ENCODE peak calls at places on chromosomes 16 and 17, in six cellular contexts. I is neural progenitor cell, E is A549, B is testis, G is fibroblast of lung, A is NB4. M is an unnamed sample.

GRCh38 chr16:80518436-80518835 is 22.4 kb upstream of the DYNLRB2 start:
- DNase-seq in I (no peak), E (no peak), B (no peak), G (peak), A (no peak), M (no peak)

GRCh38 chr17:73513426-73513825 is 130.8 kb downstream of the SDK2 start:
- DNase-seq in I (peak), E (no peak), B (no peak), G (no peak), A (no peak), M (no peak)

GRCh38 chr17:75514299-75515228 is 773 bp downstream of the CASKIN2 start:
- DNase-seq in I (peak), E (no peak), B (no peak), G (peak), A (peak), M (no peak)

GRCh38 chr17:73767696-73768095 is 123.5 kb upstream of the SDK2 start:
- DNase-seq in I (no peak), E (no peak), B (no peak), G (no peak), A (no peak), M (no peak)

GRCh38 chr17:8151641-8152111 is 528 bp downstream of the PER1 start:
- DNase-seq in I (peak), E (no peak), B (peak), G (peak), A (peak), M (peak)

GRCh38 chr16:11148045-11148444 is 108.0 kb downstream of the SOCS1 start:
- DNase-seq in I (no peak), E (no peak), B (no peak), G (no peak), A (no peak), M (no peak)

GRCh38 chr16:683396-684066 is 603 bp downstream of the JMJD8 start:
- DNase-seq in I (peak), E (peak), B (no peak), G (no peak), A (peak), M (no peak)

GRCh38 chr17:3213587-3213986 is 6.1 kb downstream of the OR1A1 start:
- DNase-seq in I (no peak), E (peak), B (no peak), G (no peak), A (no peak), M (no peak)

GRCh38 chr17:14784997-14785696 is 480.0 kb downstream of the PMP22 start:
- DNase-seq in I (no peak), E (no peak), B (no peak), G (no peak), A (no peak), M (no peak)

GRCh38 chr17:74241434-74241833 is 28.1 kb downstream of the TTYH2 start:
- DNase-seq in I (no peak), E (no peak), B (peak), G (no peak), A (no peak), M (no peak)

GRCh38 chr17:28572294-28573099 is 1.2 kb upstream of the PIGS start:
- DNase-seq in I (no peak), E (no peak), B (no peak), G (no peak), A (no peak), M (no peak)

GRCh38 chr16:86611517-86611840 is 33.1 kb downstream of the FOXL1 start:
- DNase-seq in I (no peak), E (no peak), B (no peak), G (no peak), A (no peak), M (no peak)

GRCh38 chr17:39538875-39539274 is 68.8 kb downstream of the NEUROD2 start:
- DNase-seq in I (no peak), E (no peak), B (no peak), G (peak), A (peak), M (no peak)

GRCh38 chr17:39922006-39922405 is 3.6 kb upstream of the GSDMB start:
- DNase-seq in I (no peak), E (no peak), B (no peak), G (no peak), A (no peak), M (no peak)

GRCh38 chr17:61757168-61757567 is 106.2 kb downstream of the BRIP1 start:
- DNase-seq in I (no peak), E (no peak), B (no peak), G (no peak), A (no peak), M (no peak)

GRCh38 chr16:84778720-84779119 is 41.1 kb upstream of the CRISPLD2 start:
- DNase-seq in I (no peak), E (no peak), B (no peak), G (no peak), A (no peak), M (no peak)

GRCh38 chr17:6853764-6854442 is 22.4 kb upstream of the TEKT1 start:
- DNase-seq in I (peak), E (peak), B (peak), G (no peak), A (no peak), M (no peak)

GRCh38 chr17:2982854-2983636 is 80.4 kb downstream of the OR1D5 start:
- DNase-seq in I (no peak), E (peak), B (peak), G (peak), A (peak), M (peak)

GRCh38 chr17:60107526-60108257 is 29.0 kb upstream of the HEATR6 start:
- DNase-seq in I (no peak), E (peak), B (no peak), G (no peak), A (no peak), M (no peak)

GRCh38 chr17:14428640-14429029 is 127.8 kb downstream of the HS3ST3B1 start:
- DNase-seq in I (no peak), E (no peak), B (no peak), G (no peak), A (peak), M (no peak)

GRCh38 chr17:75352079-75352569 is 53.4 kb downstream of the GRB2 start:
- DNase-seq in I (peak), E (peak), B (no peak), G (peak), A (no peak), M (no peak)

GRCh38 chr17:8148560-8148959 is 3.6 kb downstream of the PER1 start:
- DNase-seq in I (no peak), E (no peak), B (no peak), G (no peak), A (no peak), M (no peak)

GRCh38 chr17:8581002-8581658 is 49.4 kb downstream of the MYH10 start:
- DNase-seq in I (no peak), E (no peak), B (no peak), G (peak), A (no peak), M (no peak)

GRCh38 chr17:57999010-57999495 is 8.0 kb downstream of the SRSF1 start:
- DNase-seq in I (no peak), E (no peak), B (no peak), G (no peak), A (no peak), M (no peak)

GRCh38 chr17:31321481-31321880 is at the start of gene EVI2A:
- DNase-seq in I (peak), E (no peak), B (peak), G (peak), A (peak), M (peak)

GRCh38 chr17:29930399-29931010 is 477 bp upstream of the SSH2 start:
- DNase-seq in I (peak), E (no peak), B (peak), G (no peak), A (no peak), M (no peak)

DNA sequence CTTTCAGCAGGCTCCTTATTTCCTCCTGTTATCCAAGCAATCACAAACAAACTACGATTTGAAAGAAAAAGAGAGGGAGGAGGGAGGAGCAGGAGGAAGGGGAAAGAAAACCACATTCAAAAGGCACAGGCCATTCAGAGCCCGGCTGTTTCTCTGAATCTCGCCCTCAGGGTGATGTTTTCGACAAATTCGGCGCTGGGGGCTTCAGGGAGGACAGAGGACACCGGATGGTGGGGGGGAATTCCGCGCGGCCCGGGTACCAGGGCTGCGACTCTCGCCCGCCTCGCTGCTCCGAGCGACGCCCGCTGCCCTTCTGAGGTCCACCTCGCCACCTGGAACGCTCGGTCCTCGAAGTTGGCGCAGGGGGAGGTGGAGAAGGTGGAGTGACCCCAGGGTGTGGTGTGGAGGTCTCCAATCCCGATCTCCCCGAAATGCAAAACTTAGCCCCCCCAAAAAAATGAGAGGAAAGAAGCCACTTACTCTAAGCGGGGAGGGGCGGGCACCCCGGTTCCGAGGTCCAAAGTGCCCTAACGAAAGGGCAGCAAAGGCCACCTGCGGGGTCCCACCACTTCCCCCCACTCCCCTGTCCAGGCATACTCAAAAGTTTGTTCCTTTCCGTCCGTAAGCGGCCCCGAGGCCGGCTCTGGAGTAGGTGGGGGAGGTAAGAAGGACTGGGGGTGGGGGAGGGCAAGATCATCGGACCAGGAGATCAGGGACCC is 1.2 kb downstream of the TOX3 start:
- DNase-seq in I (peak), E (no peak), B (no peak), G (no peak), A (no peak), M (no peak)
- H3K4me3 ChIP-seq in I (peak), E (peak), B (no peak), G (peak), A (no peak), M (peak)

DNA sequence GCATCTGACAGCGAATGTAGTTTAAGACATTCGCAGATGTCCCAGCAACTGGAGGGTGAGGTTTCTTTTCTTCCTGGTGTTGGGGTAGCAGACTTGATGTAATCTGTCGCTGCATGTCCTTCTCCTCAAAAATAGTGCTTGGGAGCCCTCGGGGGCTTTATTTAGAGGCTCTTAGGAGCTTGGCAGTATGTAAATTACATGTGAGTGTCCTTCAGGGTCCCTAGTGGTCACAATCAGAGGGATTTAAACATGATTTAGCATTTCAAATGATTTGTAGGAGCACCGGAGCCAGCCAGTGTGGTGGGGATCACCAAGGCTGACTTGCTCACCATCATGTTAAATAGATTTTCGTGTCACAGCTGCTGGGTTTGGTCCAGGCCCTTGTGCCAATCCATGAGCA is 8.8 kb upstream of the SALL1 start:
- DNase-seq in I (peak), E (no peak), B (no peak), G (no peak), A (no peak), M (no peak)
- TF ChIP-seq CTCF in I (peak), E (no peak), B (no peak), G (no peak), A (no peak), M (no peak)

GRCh38 chr17:48563385-48563838 is 14.7 kb downstream of the HOXB4 start:
- DNase-seq in I (no peak), E (no peak), B (no peak), G (peak), A (no peak), M (no peak)
- H3K4me3 ChIP-seq in I (no peak), E (no peak), B (no peak), G (peak), A (no peak), M (peak)

GRCh38 chr16:30078744-30079143 is 3.0 kb downstream of the PPP4C start:
- DNase-seq in I (no peak), E (no peak), B (no peak), G (no peak), A (no peak), M (no peak)

GRCh38 chr16:30077656-30078055 is 1.9 kb downstream of the PPP4C start:
- DNase-seq in I (no peak), E (no peak), B (no peak), G (peak), A (no peak), M (no peak)

GRCh38 chr16:30079480-30079879 is 3.7 kb downstream of the PPP4C start:
- DNase-seq in I (no peak), E (no peak), B (no peak), G (no peak), A (no peak), M (no peak)

GRCh38 chr16:30076276-30076791 is 540 bp downstream of the PPP4C start:
- DNase-seq in I (no peak), E (no peak), B (no peak), G (no peak), A (no peak), M (no peak)

DNA sequence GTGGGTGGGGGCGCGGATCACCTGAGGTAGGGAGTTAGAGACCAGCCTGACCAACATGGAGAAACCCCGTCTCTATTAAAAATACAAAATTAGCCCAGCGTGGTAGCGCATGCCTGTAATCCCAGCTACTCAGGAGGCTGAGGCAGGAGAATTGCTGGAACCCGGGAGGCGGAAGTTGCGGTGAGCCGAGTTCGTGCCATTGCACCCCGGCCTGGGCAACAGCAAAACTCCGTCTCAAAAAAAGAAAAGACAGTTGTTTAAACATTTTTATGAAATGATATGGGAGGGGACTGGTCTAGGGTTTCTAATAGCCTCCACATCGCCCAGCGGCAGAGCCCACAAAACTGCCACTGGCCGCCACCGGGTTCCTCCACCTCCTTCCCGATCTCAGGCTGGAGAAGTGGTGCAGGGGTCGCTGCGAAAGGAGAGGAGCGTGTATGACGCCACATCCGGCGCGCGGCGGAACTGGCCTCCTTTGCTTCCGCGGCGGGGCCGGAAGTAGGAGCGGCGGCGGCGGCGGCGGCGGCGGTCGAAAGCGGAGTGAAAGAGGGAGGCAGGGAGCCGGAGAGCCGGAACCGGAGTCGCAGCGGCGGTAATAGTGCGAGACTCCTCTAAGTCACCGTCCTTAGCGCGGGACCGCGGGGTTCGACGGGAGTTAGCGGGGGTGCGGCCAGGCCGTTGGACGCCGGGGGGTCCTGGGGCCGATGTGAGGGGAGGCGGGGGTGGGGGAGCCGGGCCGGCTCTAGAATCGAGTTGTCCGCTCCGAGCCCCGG is at the start of gene PPP4C:
- DNase-seq in I (peak), E (peak), B (peak), G (peak), A (peak), M (peak)
- TF ChIP-seq CTCF in I (peak), E (no peak), B (no peak), G (no peak), A (no peak), M (no peak)

GRCh38 chr16:64459821-64460220 is 662.0 kb downstream of the CDH11 start:
- DNase-seq in I (no peak), E (no peak), B (peak), G (peak), A (no peak), M (peak)

GRCh38 chr16:64455275-64455674 is 666.6 kb downstream of the CDH11 start:
- DNase-seq in I (no peak), E (no peak), B (no peak), G (peak), A (no peak), M (no peak)

GRCh38 chr16:64453643-64454042 is 668.2 kb downstream of the CDH11 start:
- DNase-seq in I (no peak), E (no peak), B (no peak), G (no peak), A (no peak), M (no peak)

GRCh38 chr16:64459402-64459801 is 662.5 kb downstream of the CDH11 start:
- DNase-seq in I (no peak), E (no peak), B (no peak), G (peak), A (no peak), M (no peak)
- H3K4me3 ChIP-seq in I (no peak), E (no peak), B (no peak), G (no peak), A (no peak), M (no peak)

GRCh38 chr17:79713391-79713790 is 17.4 kb upstream of the ENPP7 start:
- DNase-seq in I (no peak), E (no peak), B (no peak), G (no peak), A (no peak), M (no peak)

GRCh38 chr17:79714129-79714528 is 16.6 kb upstream of the ENPP7 start:
- DNase-seq in I (no peak), E (no peak), B (no peak), G (no peak), A (no peak), M (no peak)

GRCh38 chr17:79714746-79715145 is 16.0 kb upstream of the ENPP7 start:
- DNase-seq in I (no peak), E (no peak), B (no peak), G (no peak), A (no peak), M (no peak)

GRCh38 chr17:79716183-79716797 is 14.5 kb upstream of the ENPP7 start:
- DNase-seq in I (no peak), E (no peak), B (no peak), G (no peak), A (no peak), M (no peak)

GRCh38 chr17:79715318-79716182 is 15.2 kb upstream of the ENPP7 start:
- DNase-seq in I (no peak), E (no peak), B (no peak), G (no peak), A (no peak), M (no peak)
- TF ChIP-seq CTCF in I (no peak), E (no peak), B (no peak), G (no peak), A (no peak), M (no peak)

DNA sequence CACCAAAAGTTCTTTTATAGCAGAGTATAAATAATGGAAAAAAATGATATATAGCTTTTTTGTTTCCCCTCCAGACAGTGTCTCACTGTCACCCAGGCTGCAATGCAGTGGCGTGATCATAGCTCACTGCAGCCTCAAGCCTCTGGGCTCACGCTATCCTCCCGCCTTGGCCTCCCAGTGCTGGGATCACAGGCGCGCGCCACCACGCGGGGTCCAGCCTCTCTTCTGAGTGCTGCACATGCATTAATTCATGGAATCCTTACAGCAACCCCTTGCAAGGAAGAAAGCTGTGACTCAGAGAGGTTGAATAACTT is 18.0 kb upstream of the ZNF629 start:
- DNase-seq in I (no peak), E (peak), B (no peak), G (no peak), A (no peak), M (no peak)
- H3K4me3 ChIP-seq in I (peak), E (peak), B (peak), G (peak), A (peak), M (peak)

GRCh38 chr16:87877942-87878507 is 8.7 kb upstream of the SLC7A5 start:
- DNase-seq in I (no peak), E (no peak), B (no peak), G (no peak), A (no peak), M (no peak)

GRCh38 chr16:87881327-87882200 is 12.3 kb upstream of the SLC7A5 start:
- DNase-seq in I (no peak), E (no peak), B (peak), G (no peak), A (no peak), M (no peak)

GRCh38 chr16:87882436-87883019 is 13.2 kb upstream of the SLC7A5 start:
- DNase-seq in I (no peak), E (no peak), B (no peak), G (no peak), A (no peak), M (no peak)

GRCh38 chr16:87880117-87880696 is 10.9 kb upstream of the SLC7A5 start:
- DNase-seq in I (no peak), E (no peak), B (no peak), G (no peak), A (no peak), M (no peak)

DNA sequence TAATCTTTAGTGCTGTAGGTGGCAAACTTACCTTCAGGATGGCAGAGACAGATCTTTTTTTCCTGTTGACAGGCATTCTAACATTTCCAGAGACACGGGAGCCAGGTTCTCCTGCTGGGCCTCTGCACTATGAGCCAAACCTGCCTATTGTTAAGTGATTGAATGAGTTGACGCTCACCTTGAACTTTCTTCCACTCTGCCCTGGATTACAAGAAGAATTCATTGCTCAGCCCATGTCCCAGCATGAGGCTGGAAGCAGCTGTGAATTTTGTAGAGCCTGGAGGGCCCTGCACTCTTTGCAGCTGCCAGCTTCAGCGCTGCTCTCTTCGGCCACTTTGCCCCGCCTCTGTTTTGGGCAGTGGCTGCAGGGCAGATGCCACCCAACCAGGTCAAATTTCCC is 9.4 kb upstream of the SLC7A5 start:
- DNase-seq in I (no peak), E (no peak), B (no peak), G (no peak), A (no peak), M (no peak)
- TF ChIP-seq CTCF in I (no peak), E (no peak), B (no peak), G (no peak), A (no peak), M (no peak)

GRCh38 chr17:79165296-79165695 is 90.7 kb downstream of the ENGASE start:
- DNase-seq in I (no peak), E (no peak), B (no peak), G (no peak), A (no peak), M (no peak)
- H3K4me3 ChIP-seq in I (no peak), E (no peak), B (no peak), G (no peak), A (no peak), M (no peak)

M was measured in astrocyte of the cerebellum.